ENCODE peak calls at places on chromosomes 11 and 22, in four cellular contexts. I is H1, O is A549, H is K562. S is an unnamed sample.
A peak's percentile ranks its signal among the peaks of the same experiment; 100 is the strongest.

GRCh38 chr11:80424012-80424695 is 983.3 kb upstream of the TENM4 start:
- DNase-seq in I (no peak), O (no peak), H (no peak), S (no peak)

GRCh38 chr11:121082670-121083069 is 18.4 kb upstream of the TECTA start:
- DNase-seq in I (peak; percentile 75), O (no peak), H (peak; percentile 18), S (no peak)

GRCh38 chr11:111918390-111919256 is at the start of gene C11orf52:
- DNase-seq in I (peak; percentile 69), O (no peak), H (peak; percentile 51), S (peak; percentile 89)

GRCh38 chr11:10392680-10393079 is 62.4 kb upstream of the AMPD3 start:
- DNase-seq in I (no peak), O (no peak), H (no peak), S (no peak)

GRCh38 chr11:67032830-67033555 is 10.1 kb downstream of the SYT12 start:
- DNase-seq in I (no peak), O (peak; percentile 60), H (no peak), S (no peak)

GRCh38 chr11:119087747-119088241 is 3.1 kb downstream of the HMBS start:
- DNase-seq in I (no peak), O (no peak), H (peak; percentile 96), S (no peak)

GRCh38 chr11:124865181-124865901 is at the start of gene ROBO3:
- DNase-seq in I (peak; percentile 65), O (no peak), H (no peak), S (no peak)

GRCh38 chr11:34342008-34342533 is 15.7 kb downstream of the ABTB2 start:
- DNase-seq in I (no peak), O (no peak), H (no peak), S (no peak)

GRCh38 chr11:65489706-65490310 is 9.0 kb upstream of the MALAT1 start:
- DNase-seq in I (no peak), O (no peak), H (peak; percentile 26), S (peak; percentile 89)

GRCh38 chr11:80838153-80838552 is 1397.3 kb upstream of the TENM4 start:
- DNase-seq in I (no peak), O (no peak), H (no peak), S (no peak)

GRCh38 chr22:17753401-17753989 is 20.8 kb downstream of the BID start:
- DNase-seq in I (no peak), O (no peak), H (no peak), S (no peak)

GRCh38 chr22:17847360-17848078 is 73.2 kb upstream of the BID start:
- DNase-seq in I (no peak), O (no peak), H (peak; percentile 69), S (no peak)

GRCh38 chr11:133928628-133929059 is 28.1 kb downstream of the IGSF9B start:
- DNase-seq in I (no peak), O (no peak), H (no peak), S (no peak)

GRCh38 chr11:81840375-81840774 is 893.3 kb downstream of the FAM181B start:
- DNase-seq in I (no peak), O (no peak), H (no peak), S (no peak)

GRCh38 chr11:72228844-72229231 is 4.3 kb downstream of the INPPL1 start:
- DNase-seq in I (no peak), O (no peak), H (no peak), S (no peak)

GRCh38 chr22:27834364-27835185 is 33.0 kb upstream of the MN1 start:
- DNase-seq in I (no peak), O (no peak), H (no peak), S (no peak)

GRCh38 chr22:23824476-23825245 is 14.1 kb downstream of the DERL3 start:
- DNase-seq in I (no peak), O (no peak), H (no peak), S (no peak)

GRCh38 chr11:120912504-120912903 is 111.4 kb upstream of the TBCEL start:
- DNase-seq in I (no peak), O (peak; percentile 12), H (peak; percentile 26), S (peak; percentile 36)

GRCh38 chr11:134120921-134121526 is 52.2 kb downstream of the JAM3 start:
- DNase-seq in I (no peak), O (no peak), H (no peak), S (no peak)

GRCh38 chr11:116596346-116597260 is 176.2 kb downstream of the BUD13 start:
- DNase-seq in I (no peak), O (no peak), H (no peak), S (no peak)

GRCh38 chr11:79269923-79270322 is 170.9 kb downstream of the TENM4 start:
- DNase-seq in I (no peak), O (no peak), H (no peak), S (no peak)

GRCh38 chr22:24592846-24593809 is at the start of gene LRRC75B:
- DNase-seq in I (peak; percentile 91), O (peak; percentile 80), H (peak; percentile 70), S (peak; percentile 85)

GRCh38 chr11:74744277-74744676 is 4.4 kb upstream of the RNF169 start:
- DNase-seq in I (no peak), O (no peak), H (no peak), S (no peak)

GRCh38 chr11:75558939-75559843 is 2.9 kb upstream of the SERPINH1 start:
- DNase-seq in I (no peak), O (no peak), H (peak; percentile 84), S (no peak)

GRCh38 chr11:68040957-68041591 is 2.2 kb downstream of the TCIRG1 start:
- DNase-seq in I (peak; percentile 46), O (no peak), H (no peak), S (no peak)

GRCh38 chr11:253886-254270 is 17.1 kb downstream of the PSMD13 start:
- DNase-seq in I (no peak), O (no peak), H (no peak), S (no peak)

DNA sequence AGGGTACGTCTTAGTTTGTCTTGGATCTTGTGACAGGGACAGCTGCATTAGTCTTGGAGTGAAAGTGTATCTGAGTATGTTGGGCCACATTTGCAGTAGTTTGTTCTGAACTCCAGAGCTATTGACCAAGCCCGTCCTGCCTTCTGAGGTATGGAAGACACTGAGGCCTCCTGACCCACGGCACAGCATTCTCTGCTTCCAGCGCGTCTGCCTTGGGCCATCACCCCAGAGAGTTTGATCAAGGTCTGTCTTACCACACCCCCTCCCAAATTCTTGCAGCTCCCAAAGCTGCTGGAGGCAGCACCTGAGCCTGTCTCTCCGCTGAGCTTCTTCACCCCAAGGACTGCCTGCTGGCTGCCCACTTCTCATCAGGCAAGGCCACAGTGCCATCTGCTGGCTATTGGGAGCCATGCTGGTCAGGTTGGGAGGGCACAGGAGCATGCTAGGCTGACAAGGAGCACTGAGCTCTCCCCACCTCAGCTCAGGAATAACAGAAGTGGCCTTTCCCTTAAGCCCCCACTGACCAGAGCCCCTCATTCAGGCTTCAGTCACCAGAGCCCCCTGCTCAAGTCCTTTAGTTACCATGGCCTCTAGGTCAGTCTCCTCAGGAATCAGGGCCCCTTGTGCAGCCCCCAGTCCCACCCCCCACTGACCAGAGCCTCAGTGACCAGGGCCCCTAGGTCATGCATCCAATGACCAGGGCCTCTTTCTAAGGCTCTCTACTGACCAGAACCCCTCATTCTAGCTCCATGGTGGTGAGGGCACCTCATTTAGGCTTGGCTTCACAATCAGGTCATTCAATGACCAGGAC is 27.2 kb upstream of the SMPD1 start:
- DNase-seq in I (peak; percentile 87), O (peak; percentile 82), H (peak; percentile 78), S (peak; percentile 64)
- TF ChIP-seq RNF2 in I (no peak), O (no peak), H (no peak), S (no peak)

GRCh38 chr11:47552086-47552580 is 799 bp downstream of the CELF1 start:
- DNase-seq in I (peak; percentile 58), O (no peak), H (peak; percentile 46), S (peak; percentile 12)

GRCh38 chr11:47552581-47553416 is at the start of gene CELF1:
- DNase-seq in I (peak; percentile 91), O (peak; percentile 80), H (peak; percentile 94), S (peak; percentile 77)

GRCh38 chr11:47553417-47553746 is 450 bp upstream of the CELF1 start:
- DNase-seq in I (no peak), O (no peak), H (no peak), S (no peak)

GRCh38 chr11:47550288-47551052 is 2.5 kb downstream of the CELF1 start:
- DNase-seq in I (no peak), O (no peak), H (no peak), S (no peak)

DNA sequence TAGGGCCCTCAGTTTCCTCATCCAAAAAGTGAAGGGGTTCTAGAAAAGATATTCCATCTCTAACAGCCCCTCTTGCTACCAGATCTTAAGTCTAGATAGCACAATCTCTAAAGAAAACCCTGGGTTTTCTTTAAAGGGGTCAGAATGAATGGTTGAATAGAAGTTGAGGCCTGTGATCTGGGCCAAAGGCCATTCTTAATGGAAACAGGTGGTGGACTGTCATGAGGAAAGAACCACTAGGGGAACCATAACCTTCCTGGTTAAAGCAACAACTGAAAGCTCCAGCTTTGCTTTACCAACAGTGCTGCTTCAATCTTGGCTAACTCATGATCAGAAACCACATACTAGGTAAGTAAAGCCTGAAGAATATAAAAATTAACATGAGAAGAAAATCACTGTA is 1.8 kb downstream of the CELF1 start:
- DNase-seq in I (no peak), O (peak; percentile 45), H (peak; percentile 64), S (peak; percentile 57)
- TF ChIP-seq RNF2 in I (no peak), O (no peak), H (no peak), S (no peak)

DNA sequence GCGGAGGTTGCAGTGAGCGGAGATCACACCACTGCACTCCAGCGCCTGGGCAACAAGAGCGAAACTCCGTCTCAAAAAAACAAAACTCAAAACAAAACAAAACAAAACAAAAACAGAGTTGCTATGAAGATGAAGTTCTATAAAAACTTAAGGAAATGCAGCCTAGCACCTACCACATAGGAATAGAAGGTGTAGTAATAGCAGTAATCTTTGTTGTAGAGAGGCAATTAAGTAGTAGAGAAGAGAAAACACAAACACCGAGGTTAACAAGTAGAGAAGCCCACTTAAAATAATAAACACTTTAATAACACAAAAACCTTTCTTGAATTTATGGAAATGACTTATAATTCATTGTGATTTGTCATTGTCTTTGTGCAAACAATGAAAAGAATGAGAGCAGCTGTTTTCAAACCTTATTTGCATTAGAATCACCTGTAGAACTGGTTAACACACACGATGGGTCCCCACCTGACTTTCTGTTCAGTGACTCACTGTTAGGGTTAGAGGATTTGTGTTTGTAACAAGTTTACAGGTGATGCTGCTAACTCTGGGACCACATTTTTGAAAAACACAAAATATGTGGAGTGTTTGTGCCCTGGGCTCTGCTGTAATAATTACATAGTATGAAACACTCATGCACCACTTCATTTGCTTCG is 43.1 kb downstream of the TYR start:
- DNase-seq in I (no peak), O (no peak), H (no peak), S (no peak)
- TF ChIP-seq RNF2 in I (no peak), O (no peak), H (no peak), S (no peak)

GRCh38 chr11:7251836-7252682 is at the start of gene SYT9:
- DNase-seq in I (peak; percentile 90), O (peak; percentile 38), H (peak; percentile 19), S (no peak)
- TF ChIP-seq RNF2 in I (no peak), O (no peak), H (no peak), S (no peak)